ENCODE peak calls at places on chromosomes 7 and 10, in nine cellular contexts. X is sigmoid colon, M is A549, E is stomach, Y is tibial nerve, F is suprapubic skin, D is ovary, J is transverse colon, C is K562. P is an unnamed sample.

GRCh38 chr7:149742075-149742701 is 31.2 kb downstream of the ZNF467 start:
- DNase-seq in Y (peak), F (no peak), C (peak), J (peak), X (peak), E (peak), M (peak), D (peak), P (no peak)

GRCh38 chr7:157490465-157490912 is 153.7 kb downstream of the DNAJB6 start:
- DNase-seq in Y (no peak), C (peak), X (peak), F (no peak), M (peak), J (no peak), E (peak), D (no peak), P (no peak)

GRCh38 chr10:75358835-75359421 is 42.6 kb downstream of the ZNF503 start:
- DNase-seq in J (no peak), M (peak), C (no peak), F (no peak), X (no peak), D (no peak), Y (no peak), E (no peak), P (no peak)

GRCh38 chr7:152202056-152202455 is 176.6 kb downstream of the GALNT11 start:
- DNase-seq in E (no peak), D (no peak), X (no peak), C (no peak), J (no peak), M (no peak), F (no peak), Y (no peak), P (no peak)

GRCh38 chr7:24201221-24201620 is 82.8 kb upstream of the NPY start:
- DNase-seq in C (no peak), F (no peak), E (no peak), X (no peak), D (no peak), M (no peak), Y (no peak), J (no peak), P (no peak)

GRCh38 chr10:127492607-127493250 is 56.4 kb upstream of the NPS start:
- DNase-seq in J (no peak), F (no peak), C (no peak), E (no peak), Y (no peak), D (no peak), M (peak), X (no peak), P (no peak)

GRCh38 chr10:6473430-6473829 is 106.6 kb downstream of the PRKCQ start:
- DNase-seq in M (no peak), E (no peak), F (no peak), X (no peak), C (peak), D (no peak), Y (no peak), J (peak), P (no peak)

GRCh38 chr7:55572378-55573233 is at the start of gene VOPP1:
- DNase-seq in E (peak), M (peak), J (peak), F (peak), C (peak), D (peak), X (peak), Y (no peak), P (peak)

GRCh38 chr7:322111-322671 is 32.2 kb downstream of the FOXL3 start:
- DNase-seq in Y (peak), D (peak), M (peak), F (peak), E (peak), J (peak), X (no peak), C (peak), P (peak)

GRCh38 chr10:3067045-3067858 is at the start of gene PFKP:
- DNase-seq in C (peak), D (peak), X (peak), F (peak), Y (no peak), M (no peak), E (no peak), J (peak), P (no peak)

GRCh38 chr10:37713642-37714041 is 143.8 kb downstream of the ZNF248 start:
- DNase-seq in M (no peak), J (no peak), Y (no peak), D (no peak), E (no peak), F (no peak), C (no peak), X (no peak), P (no peak)

GRCh38 chr7:114082934-114083647 is 164.3 kb upstream of the PPP1R3A start:
- DNase-seq in Y (peak), D (peak), F (peak), E (no peak), C (no peak), X (peak), M (peak), J (peak), P (no peak)

GRCh38 chr7:2757904-2758672 is 70.1 kb downstream of the AMZ1 start:
- DNase-seq in D (peak), M (peak), E (no peak), J (peak), C (peak), Y (peak), X (peak), F (no peak), P (peak)

GRCh38 chr7:6032167-6032566 is 991 bp downstream of the ANKRD61 start:
- DNase-seq in Y (no peak), E (no peak), M (no peak), D (no peak), C (no peak), X (no peak), J (no peak), F (no peak), P (no peak)

GRCh38 chr7:114416089-114416990 is 1.7 kb downstream of the FOXP2 start:
- DNase-seq in F (no peak), C (no peak), J (no peak), Y (no peak), D (no peak), X (no peak), M (no peak), E (no peak), P (no peak)

GRCh38 chr7:25617219-25617618 is 388.9 kb upstream of the NPVF start:
- DNase-seq in J (no peak), Y (no peak), M (no peak), C (no peak), X (no peak), E (no peak), D (no peak), F (no peak), P (no peak)

GRCh38 chr10:127463548-127463947 is 85.6 kb upstream of the NPS start:
- DNase-seq in E (no peak), F (no peak), J (no peak), C (no peak), X (no peak), D (no peak), M (no peak), Y (no peak), P (no peak)

GRCh38 chr10:112260831-112261230 is 22.4 kb upstream of the TECTB start:
- DNase-seq in F (no peak), X (no peak), E (no peak), J (no peak), D (no peak), M (no peak), C (no peak), Y (no peak), P (no peak)
- H3K27ac ChIP-seq in F (no peak), X (no peak), E (no peak), J (no peak), D (no peak), M (no peak), C (no peak), Y (no peak), P (no peak)

GRCh38 chr10:1050145-1050544 is 1.2 kb upstream of the IDI1 start:
- DNase-seq in J (no peak), X (no peak), D (no peak), F (no peak), C (peak), E (no peak), M (no peak), Y (no peak), P (no peak)

GRCh38 chr10:1048732-1049424 is at the start of gene IDI1:
- DNase-seq in Y (peak), X (peak), J (peak), F (peak), M (peak), C (peak), E (peak), D (peak), P (peak)

GRCh38 chr10:1049425-1049958 is 573 bp upstream of the IDI1 start:
- DNase-seq in Y (no peak), C (no peak), M (no peak), J (no peak), F (no peak), X (no peak), E (peak), D (no peak), P (no peak)

GRCh38 chr10:1048349-1048731 is 579 bp downstream of the IDI1 start:
- DNase-seq in M (no peak), X (peak), C (no peak), E (no peak), F (no peak), Y (peak), D (peak), J (peak), P (peak)

GRCh38 chr10:1050555-1050954 is 1.6 kb upstream of the IDI1 start:
- DNase-seq in D (no peak), J (peak), X (no peak), F (no peak), Y (no peak), M (peak), E (no peak), C (no peak), P (peak)
- TF ChIP-seq EP300 in D (no peak), J (no peak), X (no peak), F (no peak), Y (no peak), M (no peak), E (no peak), C (no peak), P (no peak)

GRCh38 chr7:47389171-47389922 is 192.6 kb downstream of the TNS3 start:
- DNase-seq in C (no peak), F (no peak), Y (no peak), D (peak), M (no peak), J (no peak), X (peak), E (peak), P (no peak)
- H3K27ac ChIP-seq in C (no peak), F (no peak), Y (no peak), D (no peak), M (no peak), J (no peak), X (no peak), E (no peak), P (no peak)

GRCh38 chr10:57849726-57850357 is 417.9 kb downstream of the IPMK start:
- DNase-seq in J (no peak), X (no peak), F (no peak), Y (no peak), E (no peak), D (no peak), M (no peak), C (no peak), P (no peak)
- TF ChIP-seq EP300 in J (no peak), X (no peak), F (no peak), Y (no peak), E (no peak), D (no peak), M (no peak), C (no peak), P (no peak)

GRCh38 chr10:131640045-131640644 is 260.7 kb upstream of the PPP2R2D start:
- DNase-seq in D (no peak), J (no peak), C (no peak), X (no peak), F (no peak), M (no peak), Y (no peak), E (no peak), P (no peak)
- H3K27ac ChIP-seq in D (no peak), J (no peak), C (no peak), X (no peak), F (no peak), M (no peak), Y (no peak), E (peak), P (no peak)

GRCh38 chr7:30226593-30227268 is 57.7 kb upstream of the ZNRF2 start:
- DNase-seq in Y (no peak), J (peak), M (peak), E (peak), X (no peak), C (no peak), D (no peak), F (no peak), P (peak)
- TF ChIP-seq EP300 in Y (no peak), J (no peak), M (no peak), E (no peak), X (no peak), C (no peak), D (no peak), F (no peak), P (no peak)

GRCh38 chr7:36784991-36785940 is 61.0 kb upstream of the AOAH start:
- DNase-seq in E (peak), J (peak), F (peak), C (no peak), Y (peak), D (no peak), M (no peak), X (peak), P (peak)
- H3K27ac ChIP-seq in E (peak), J (peak), F (peak), C (no peak), Y (peak), D (no peak), M (no peak), X (no peak), P (peak)

GRCh38 chr10:100208271-100208670 is 21.1 kb downstream of the CHUK start:
- DNase-seq in F (no peak), X (no peak), Y (no peak), C (no peak), E (no peak), J (no peak), D (no peak), M (no peak), P (no peak)

GRCh38 chr10:100204370-100204769 is 18.5 kb upstream of the ERLIN1 start:
- DNase-seq in X (no peak), F (no peak), C (no peak), E (no peak), D (no peak), J (no peak), Y (no peak), M (no peak), P (no peak)

DNA sequence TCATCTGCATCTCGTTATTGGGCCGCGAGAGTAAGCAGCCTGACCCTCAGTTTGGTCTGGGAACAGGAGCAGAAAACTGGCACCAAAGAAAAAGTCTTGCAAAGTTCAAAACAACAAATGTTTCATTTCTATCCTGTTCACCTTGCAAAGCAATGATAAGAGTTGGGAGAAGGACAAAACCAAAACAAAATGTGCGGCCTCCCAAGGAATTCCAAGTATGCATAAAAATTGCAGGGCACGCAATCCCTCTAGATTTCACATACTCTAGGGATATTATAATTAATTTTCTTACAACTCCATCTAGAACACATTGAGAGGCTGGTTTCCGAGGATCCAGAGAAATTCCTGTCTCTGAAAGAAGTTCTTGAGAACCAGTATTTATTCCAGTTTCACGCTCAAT is 20.1 kb downstream of the CHUK start:
- DNase-seq in Y (no peak), X (no peak), C (no peak), E (no peak), F (no peak), D (no peak), M (no peak), J (no peak), P (no peak)
- TF ChIP-seq EP300 in Y (no peak), X (no peak), C (no peak), E (no peak), F (no peak), D (no peak), M (no peak), J (no peak), P (no peak)

P was measured in upper lobe of left lung.